ENCODE peak calls at places on chromosomes 11 and 22, in seven cellular contexts. Z is IMR-90; R is body of pancreas; X is naive thymus-derived CD4-positive, alpha-beta T cell; S is psoas muscle; N is heart left ventricle; T is adrenal gland. F is an unnamed sample.

GRCh38 chr22:39174498-39175120 is 22.1 kb upstream of the CBX7 start:
- DNase-seq in Z (peak), R (peak), X (peak), S (peak), N (peak), T (peak), F (peak)

GRCh38 chr11:46290598-46291309 is 13.3 kb downstream of the CREB3L1 start:
- DNase-seq in Z (peak), R (peak), X (no peak), S (peak), N (peak), T (peak), F (peak)

GRCh38 chr11:65301491-65302329 is 13.0 kb upstream of the CDC42EP2 start:
- DNase-seq in Z (peak), R (no peak), X (no peak), S (peak), N (peak), T (no peak), F (no peak)

GRCh38 chr11:112498701-112499100 is 238.0 kb upstream of the PLET1 start:
- DNase-seq in Z (no peak), R (no peak), X (no peak), S (no peak), N (no peak), T (no peak), F (no peak)

GRCh38 chr11:134407321-134407828 is 4.7 kb downstream of the B3GAT1 start:
- DNase-seq in Z (no peak), R (no peak), X (no peak), S (no peak), N (no peak), T (no peak), F (no peak)

GRCh38 chr11:124717786-124718634 is 21.7 kb upstream of the NRGN start:
- DNase-seq in Z (peak), R (no peak), X (peak), S (peak), N (no peak), T (no peak), F (no peak)

GRCh38 chr11:106156290-106156937 is 79.0 kb downstream of the AASDHPPT start:
- DNase-seq in Z (peak), R (peak), X (no peak), S (no peak), N (no peak), T (peak), F (peak)

GRCh38 chr11:23755076-23755475 is 741.8 kb upstream of the LUZP2 start:
- DNase-seq in Z (no peak), R (no peak), X (no peak), S (no peak), N (no peak), T (no peak), F (no peak)

GRCh38 chr11:110818032-110818687 is 105.9 kb upstream of the ARHGAP20 start:
- DNase-seq in Z (peak), R (no peak), X (no peak), S (no peak), N (no peak), T (no peak), F (no peak)

GRCh38 chr22:35913925-35914324 is 114.7 kb downstream of the RBFOX2 start:
- DNase-seq in Z (no peak), R (no peak), X (no peak), S (no peak), N (no peak), T (peak), F (no peak)

GRCh38 chr11:119336744-119337469 is 2.6 kb downstream of the RNF26 start:
- DNase-seq in Z (no peak), R (no peak), X (no peak), S (no peak), N (no peak), T (no peak), F (no peak)

GRCh38 chr11:45232341-45233080 is 53.6 kb downstream of the SYT13 start:
- DNase-seq in Z (no peak), R (no peak), X (no peak), S (no peak), N (no peak), T (no peak), F (no peak)

GRCh38 chr11:104246590-104246989 is 82.6 kb upstream of the PDGFD start:
- DNase-seq in Z (no peak), R (no peak), X (no peak), S (no peak), N (no peak), T (no peak), F (no peak)

GRCh38 chr11:45737056-45737455 is 67.9 kb upstream of the SLC35C1 start:
- DNase-seq in Z (no peak), R (no peak), X (no peak), S (no peak), N (no peak), T (no peak), F (no peak)

GRCh38 chr11:126345759-126346585 is 9.5 kb upstream of the ST3GAL4 start:
- DNase-seq in Z (peak), R (peak), X (no peak), S (peak), N (no peak), T (peak), F (peak)

GRCh38 chr11:45994421-45995341 is 72.2 kb downstream of the LARGE2 start:
- DNase-seq in Z (peak), R (no peak), X (no peak), S (no peak), N (no peak), T (peak), F (no peak)

GRCh38 chr11:11476971-11477645 is 124.1 kb upstream of the CSNK2A3 start:
- DNase-seq in Z (no peak), R (no peak), X (no peak), S (no peak), N (no peak), T (no peak), F (no peak)

GRCh38 chr11:133946541-133947297 is 10.0 kb downstream of the IGSF9B start:
- DNase-seq in Z (no peak), R (no peak), X (no peak), S (no peak), N (peak), T (no peak), F (peak)

GRCh38 chr11:122731500-122731913 is 76.0 kb downstream of the UBASH3B start:
- DNase-seq in Z (peak), R (no peak), X (no peak), S (no peak), N (no peak), T (no peak), F (no peak)

GRCh38 chr11:23865341-23865975 is 631.4 kb upstream of the LUZP2 start:
- DNase-seq in Z (peak), R (no peak), X (no peak), S (no peak), N (no peak), T (no peak), F (no peak)

GRCh38 chr11:89456681-89457080 is 34.5 kb downstream of the NOX4 start:
- DNase-seq in Z (no peak), R (no peak), X (no peak), S (no peak), N (no peak), T (no peak), F (no peak)

GRCh38 chr11:95764267-95764898 is 25.2 kb downstream of the FAM76B start:
- DNase-seq in Z (peak), R (no peak), X (peak), S (no peak), N (no peak), T (no peak), F (no peak)

GRCh38 chr22:32644252-32645100 is 157.0 kb upstream of the TIMP3 start:
- DNase-seq in Z (peak), R (peak), X (peak), S (peak), N (peak), T (peak), F (no peak)

GRCh38 chr11:15770798-15771414 is 585.4 kb downstream of the SOX6 start:
- DNase-seq in Z (peak), R (peak), X (no peak), S (no peak), N (peak), T (peak), F (peak)

GRCh38 chr11:35040221-35040942 is 98.6 kb upstream of the CD44 start:
- DNase-seq in Z (peak), R (peak), X (peak), S (no peak), N (no peak), T (no peak), F (no peak)

GRCh38 chr11:32385998-32386397 is 49.3 kb downstream of the WT1 start:
- DNase-seq in Z (peak), R (peak), X (no peak), S (no peak), N (no peak), T (peak), F (peak)

GRCh38 chr11:66231561-66231960 is 36.9 kb upstream of the RAB1B start:
- DNase-seq in Z (no peak), R (no peak), X (no peak), S (no peak), N (no peak), T (no peak), F (no peak)

GRCh38 chr11:69918231-69918937 is 99.2 kb upstream of the FGF3 start:
- DNase-seq in Z (no peak), R (no peak), X (no peak), S (peak), N (peak), T (peak), F (no peak)

GRCh38 chr11:113649311-113649710 is 56.8 kb downstream of the TMPRSS5 start:
- DNase-seq in Z (no peak), R (no peak), X (no peak), S (no peak), N (no peak), T (no peak), F (no peak)

GRCh38 chr22:32932176-32932575 is 126.0 kb downstream of the SYN3 start:
- DNase-seq in Z (peak), R (no peak), X (no peak), S (no peak), N (no peak), T (no peak), F (no peak)

GRCh38 chr11:67356867-67357561 is 3.7 kb upstream of the POLD4 start:
- DNase-seq in Z (peak), R (peak), X (peak), S (peak), N (peak), T (peak), F (peak)

GRCh38 chr11:119999220-119999619 is 138.7 kb downstream of the TRIM29 start:
- DNase-seq in Z (no peak), R (no peak), X (no peak), S (no peak), N (no peak), T (no peak), F (no peak)

GRCh38 chr11:130260080-130260627 is 54.6 kb downstream of the ZBTB44 start:
- DNase-seq in Z (no peak), R (no peak), X (no peak), S (no peak), N (no peak), T (no peak), F (no peak)

GRCh38 chr11:2186669-2187266 is 15.2 kb upstream of the TH start:
- DNase-seq in Z (no peak), R (peak), X (peak), S (no peak), N (no peak), T (peak), F (peak)

GRCh38 chr11:71129624-71130023 is 122.8 kb downstream of the SHANK2 start:
- DNase-seq in Z (no peak), R (no peak), X (no peak), S (no peak), N (no peak), T (no peak), F (no peak)

GRCh38 chr11:123069878-123070821 is 8.2 kb upstream of the HSPA8 start:
- DNase-seq in Z (no peak), R (no peak), X (peak), S (no peak), N (no peak), T (no peak), F (no peak)

GRCh38 chr11:130371004-130371590 is 56.4 kb upstream of the ZBTB44 start:
- DNase-seq in Z (no peak), R (no peak), X (no peak), S (no peak), N (no peak), T (no peak), F (no peak)

GRCh38 chr11:36148701-36149100 is 140.5 kb downstream of the COMMD9 start:
- DNase-seq in Z (no peak), R (no peak), X (no peak), S (no peak), N (no peak), T (no peak), F (no peak)

GRCh38 chr11:9003573-9004309 is at the start of gene NRIP3:
- DNase-seq in Z (peak), R (peak), X (peak), S (peak), N (peak), T (peak), F (peak)

GRCh38 chr22:20298803-20299735 is 20.8 kb downstream of the DGCR6L start:
- DNase-seq in Z (peak), R (peak), X (peak), S (peak), N (peak), T (peak), F (peak)

GRCh38 chr22:44952863-44953790 is 56.7 kb downstream of the PHF21B start:
- DNase-seq in Z (no peak), R (no peak), X (no peak), S (no peak), N (no peak), T (no peak), F (no peak)

GRCh38 chr22:44954113-44954512 is 55.7 kb downstream of the PHF21B start:
- DNase-seq in Z (no peak), R (no peak), X (no peak), S (no peak), N (no peak), T (no peak), F (no peak)

GRCh38 chr22:44947846-44948245 is 62.0 kb downstream of the PHF21B start:
- DNase-seq in Z (no peak), R (no peak), X (no peak), S (no peak), N (no peak), T (no peak), F (no peak)

GRCh38 chr22:44950806-44951509 is 58.8 kb downstream of the PHF21B start:
- DNase-seq in Z (no peak), R (no peak), X (no peak), S (no peak), N (no peak), T (no peak), F (no peak)

DNA sequence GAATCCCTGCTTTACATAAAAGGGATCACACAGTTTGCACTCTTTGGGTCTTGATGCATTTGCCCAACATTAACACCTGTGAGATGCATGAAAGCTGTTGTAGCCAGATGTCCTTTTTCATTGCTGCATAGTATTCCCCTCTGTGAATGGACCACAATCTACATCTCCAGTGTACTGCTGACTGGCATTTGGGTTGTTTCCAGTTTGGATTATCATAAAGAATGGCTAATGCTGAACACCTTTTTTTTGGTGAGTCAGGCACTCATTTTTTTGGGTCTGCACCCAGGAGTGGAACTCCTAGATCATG is 58.3 kb downstream of the PHF21B start:
- DNase-seq in Z (no peak), R (no peak), X (no peak), S (no peak), N (no peak), T (no peak), F (no peak)
- H3K27ac ChIP-seq in Z (no peak), R (no peak), X (no peak), S (no peak), N (no peak), T (no peak), F (no peak)

DNA sequence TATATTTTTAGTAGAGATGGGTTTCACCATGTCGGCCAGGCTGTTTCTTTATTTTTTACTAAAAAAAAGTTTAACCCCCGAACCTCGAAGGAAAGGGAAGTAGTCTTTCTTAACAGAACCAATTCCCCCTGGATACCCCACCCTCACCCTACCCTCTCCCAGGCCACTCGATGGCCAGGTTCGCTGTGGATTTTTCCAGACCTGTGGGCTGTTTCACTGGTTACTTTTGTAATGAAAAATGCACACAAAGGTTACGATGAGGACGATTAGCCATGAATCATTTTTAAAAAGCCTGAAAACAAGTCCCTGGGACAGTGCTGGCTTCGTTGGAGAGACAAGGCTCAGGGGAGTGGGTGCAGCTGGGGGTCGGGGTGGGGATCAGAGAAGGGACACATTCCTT is 2.6 kb downstream of the TSPO start:
- DNase-seq in Z (no peak), R (no peak), X (no peak), S (no peak), N (no peak), T (no peak), F (no peak)
- H3K4me3 ChIP-seq in Z (no peak), R (no peak), X (no peak), S (no peak), N (no peak), T (no peak), F (no peak)

GRCh38 chr11:102147632-102148031 is 37.4 kb downstream of the YAP1 start:
- DNase-seq in Z (no peak), R (no peak), X (no peak), S (no peak), N (no peak), T (no peak), F (no peak)

GRCh38 chr11:102147031-102147430 is 36.8 kb downstream of the YAP1 start:
- DNase-seq in Z (peak), R (no peak), X (no peak), S (no peak), N (no peak), T (no peak), F (no peak)

GRCh38 chr11:102144357-102145342 is 34.4 kb downstream of the YAP1 start:
- DNase-seq in Z (peak), R (peak), X (no peak), S (no peak), N (peak), T (peak), F (peak)

GRCh38 chr11:102142333-102142732 is 32.1 kb downstream of the YAP1 start:
- DNase-seq in Z (peak), R (no peak), X (no peak), S (no peak), N (no peak), T (no peak), F (no peak)

DNA sequence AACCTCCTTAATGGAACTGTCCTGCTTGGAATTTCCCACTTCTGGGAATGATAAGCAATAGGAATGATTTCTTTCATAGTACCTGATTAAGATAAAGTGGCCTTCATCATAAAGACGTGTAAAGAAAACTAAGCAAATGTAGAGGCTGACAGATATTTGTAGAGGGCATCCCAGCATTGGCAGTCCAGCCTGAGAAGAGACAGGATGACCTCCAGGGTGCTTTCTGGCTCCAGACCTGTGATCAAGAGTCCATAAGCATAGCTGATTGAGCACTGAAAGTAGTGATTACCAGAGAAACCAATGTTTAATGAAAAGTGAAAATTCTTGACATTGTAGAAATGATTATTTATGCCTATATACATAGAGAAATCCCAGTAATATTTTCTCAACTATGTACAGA is 33.6 kb downstream of the YAP1 start:
- DNase-seq in Z (no peak), R (no peak), X (no peak), S (no peak), N (no peak), T (no peak), F (no peak)
- H3K27ac ChIP-seq in Z (peak), R (no peak), X (no peak), S (peak), N (peak), T (no peak), F (no peak)

GRCh38 chr22:46564084-46564714 is 26.8 kb upstream of the CELSR1 start:
- DNase-seq in Z (no peak), R (no peak), X (no peak), S (peak), N (peak), T (peak), F (no peak)

GRCh38 chr22:46557736-46558480 is 20.5 kb upstream of the CELSR1 start:
- DNase-seq in Z (no peak), R (no peak), X (no peak), S (peak), N (peak), T (no peak), F (no peak)

GRCh38 chr22:46563381-46564083 is 26.1 kb upstream of the CELSR1 start:
- DNase-seq in Z (peak), R (peak), X (peak), S (peak), N (peak), T (peak), F (peak)

GRCh38 chr22:46560696-46561295 is 23.4 kb upstream of the CELSR1 start:
- DNase-seq in Z (no peak), R (no peak), X (no peak), S (peak), N (no peak), T (no peak), F (no peak)

DNA sequence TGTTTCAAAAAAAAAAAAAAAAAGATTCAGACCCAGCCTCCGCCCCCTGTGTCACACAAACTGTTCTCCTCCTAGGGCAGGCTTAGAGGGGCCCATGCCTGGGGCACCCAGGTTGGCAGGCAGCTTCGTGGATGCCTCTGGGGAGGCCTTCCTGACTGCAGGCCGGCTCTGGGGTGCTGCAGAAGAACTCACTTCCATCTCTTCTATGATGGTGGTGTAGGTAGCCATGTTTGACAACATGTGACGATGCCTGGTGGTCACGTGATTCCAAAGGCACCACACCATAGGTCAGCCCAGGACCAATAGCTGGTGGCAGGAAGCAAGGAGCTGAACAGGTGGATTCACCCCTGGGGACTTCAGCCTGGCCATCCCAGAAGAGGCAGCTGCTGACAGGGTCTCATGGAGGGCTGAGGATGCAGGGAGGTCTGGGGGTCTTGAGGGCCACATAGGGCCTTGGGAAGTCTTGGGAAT is 24.1 kb upstream of the CELSR1 start:
- DNase-seq in Z (peak), R (no peak), X (no peak), S (peak), N (no peak), T (no peak), F (peak)
- H3K4me3 ChIP-seq in Z (no peak), R (no peak), X (no peak), S (no peak), N (no peak), T (no peak), F (no peak)

GRCh38 chr22:50282361-50283144 is 12.4 kb upstream of the MAPK11 start:
- DNase-seq in Z (peak), R (peak), X (no peak), S (no peak), N (no peak), T (peak), F (no peak)
- H3K27ac ChIP-seq in Z (peak), R (peak), X (no peak), S (no peak), N (no peak), T (peak), F (no peak)